ENCODE peak calls at places on chromosome 3, in seven cellular contexts. E is transverse colon, S is cardiac muscle cell, H is A549, J is heart right ventricle, B is A673, T is hepatocyte. W is an unnamed sample. For H3K4me1 and H3K9me3, the result is how much of the 10 kb centered on the place peaks cover.

GRCh38 chr3:53688989-53689388 is 157.2 kb downstream of the CHDH start:
- DNase-seq in E (no peak), S (no peak), H (no peak), J (no peak), B (no peak), T (no peak), W (no peak)

GRCh38 chr3:190552969-190553759 is 39.3 kb downstream of the IL1RAP start:
- DNase-seq in E (no peak), S (no peak), H (no peak), J (no peak), B (no peak), T (no peak), W (no peak)

GRCh38 chr3:148344522-148344921 is 353.2 kb upstream of the AGTR1 start:
- DNase-seq in E (no peak), S (no peak), H (no peak), J (no peak), B (no peak), T (no peak), W (no peak)

GRCh38 chr3:183514048-183514447 is 41.5 kb downstream of the KLHL6 start:
- DNase-seq in E (no peak), S (no peak), H (no peak), J (no peak), B (no peak), T (no peak), W (no peak)

GRCh38 chr3:182715006-182715405 is 78.3 kb upstream of the ATP11B start:
- DNase-seq in E (no peak), S (no peak), H (no peak), J (no peak), B (no peak), T (no peak), W (peak)

GRCh38 chr3:126666600-126667528 is 11.9 kb upstream of the TXNRD3 start:
- DNase-seq in E (no peak), S (no peak), H (no peak), J (no peak), B (no peak), T (no peak), W (no peak)

GRCh38 chr3:164604687-164605086 is 473.6 kb downstream of the SI start:
- DNase-seq in E (no peak), S (no peak), H (no peak), J (no peak), B (no peak), T (no peak), W (no peak)

GRCh38 chr3:8485141-8485840 is 16.3 kb upstream of the LMCD1 start:
- DNase-seq in E (no peak), S (no peak), H (no peak), J (no peak), B (no peak), T (no peak), W (no peak)

GRCh38 chr3:66812126-66812525 is 186.0 kb upstream of the KBTBD8 start:
- DNase-seq in E (no peak), S (peak), H (no peak), J (no peak), B (peak), T (no peak), W (no peak)

GRCh38 chr3:61562042-61562809 is 855 bp downstream of the PTPRG start:
- DNase-seq in E (peak), S (peak), H (peak), J (peak), B (no peak), T (peak), W (no peak)

GRCh38 chr3:188365978-188366698 is 212.2 kb downstream of the LPP start:
- DNase-seq in E (no peak), S (peak), H (no peak), J (no peak), B (no peak), T (no peak), W (no peak)

GRCh38 chr3:192851821-192852352 is 65.8 kb downstream of the MB21D2 start:
- DNase-seq in E (peak), S (peak), H (peak), J (peak), B (peak), T (peak), W (peak)

DNA sequence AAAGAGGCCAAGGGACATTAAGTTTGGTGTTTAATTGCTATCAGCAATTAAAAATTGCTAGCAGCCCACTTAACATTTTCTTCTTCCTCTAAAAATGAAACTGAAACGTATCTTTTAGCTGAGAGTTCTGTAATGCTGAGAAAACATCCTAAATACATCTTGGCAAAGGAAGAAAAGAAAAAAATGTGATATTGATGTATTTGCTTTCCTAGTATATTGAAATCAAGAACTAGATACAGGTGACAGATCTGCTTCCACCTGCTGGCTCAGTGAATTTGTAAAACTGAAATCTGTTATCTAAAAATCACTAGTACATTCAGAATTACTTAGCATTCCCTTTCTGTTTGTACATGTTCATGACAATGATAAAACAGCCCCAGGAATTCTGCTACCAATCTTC is 283.2 kb downstream of the ZBTB20 start:
- DNase-seq in E (no peak), S (no peak), H (no peak), J (no peak), B (no peak), T (no peak), W (no peak)
- H3K4me1 ChIP-seq in E (under half), S (under half), H (under half), J (under half), B (under half), T (under half), W (under half)

GRCh38 chr3:72296477-72297111 is 511.6 kb upstream of the PROK2 start:
- DNase-seq in E (no peak), S (no peak), H (no peak), J (no peak), B (no peak), T (no peak), W (no peak)
- H3K9me3 ChIP-seq in E (under half), S (under half), H (under half), J (under half), B (under half), T (under half), W (under half)

DNA sequence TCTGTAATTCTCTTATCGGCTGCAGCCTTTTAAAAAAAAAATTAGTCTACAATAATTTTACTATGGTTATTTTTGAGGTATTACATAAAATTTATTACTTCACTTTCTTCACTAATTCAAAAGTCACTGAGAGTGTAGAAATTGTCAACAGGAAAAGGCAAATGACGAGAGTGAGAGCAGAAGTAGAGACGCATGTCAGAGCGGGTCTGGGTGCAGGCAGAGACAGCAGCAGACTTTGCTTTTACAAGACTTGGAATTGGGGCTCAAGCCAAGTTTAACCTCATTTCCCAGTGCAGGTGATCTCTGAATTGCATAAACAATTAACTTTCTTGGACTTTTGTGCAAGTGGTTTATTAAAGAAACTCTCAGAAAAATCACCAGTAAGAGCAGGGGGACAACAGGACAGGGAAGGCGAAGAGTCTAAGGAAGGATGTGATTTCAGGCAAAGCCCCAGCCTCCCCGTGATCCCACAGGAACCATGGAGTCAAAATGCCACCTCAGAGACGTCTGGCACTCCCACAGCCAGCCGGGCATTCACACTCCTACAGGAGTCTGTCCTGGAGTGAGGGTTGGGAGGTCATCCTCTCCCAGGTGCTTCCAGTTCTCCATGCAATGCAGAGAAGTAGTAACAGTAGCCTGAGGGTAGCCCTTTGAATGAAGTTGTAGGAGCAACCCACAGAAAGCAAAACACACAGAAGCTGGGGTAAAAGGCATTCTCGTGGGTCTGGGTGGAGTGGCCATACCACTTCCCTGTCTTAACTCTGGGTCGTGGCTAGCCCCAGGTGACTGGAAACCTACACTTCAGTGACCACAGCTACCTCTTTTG is 274.0 kb upstream of the TGFBR2 start:
- DNase-seq in E (no peak), S (no peak), H (no peak), J (no peak), B (no peak), T (no peak), W (no peak)
- H3K27ac ChIP-seq in E (no peak), S (no peak), H (peak), J (no peak), B (no peak), T (no peak), W (no peak)

GRCh38 chr3:163306405-163306804 is 1771.9 kb downstream of the SI start:
- DNase-seq in E (no peak), S (no peak), H (no peak), J (no peak), B (no peak), T (no peak), W (no peak)
- H3K4me1 ChIP-seq in E (under half), S (under half), H (under half), J (under half), B (under half), T (under half), W (under half)

GRCh38 chr3:1272541-1273265 is 179.9 kb downstream of the CNTN6 start:
- DNase-seq in E (peak), S (no peak), H (no peak), J (no peak), B (peak), T (no peak), W (peak)

GRCh38 chr3:1275495-1275894 is 182.7 kb downstream of the CNTN6 start:
- DNase-seq in E (no peak), S (no peak), H (no peak), J (no peak), B (peak), T (peak), W (no peak)

GRCh38 chr3:1269808-1270207 is 177.0 kb downstream of the CNTN6 start:
- DNase-seq in E (no peak), S (no peak), H (no peak), J (no peak), B (no peak), T (no peak), W (no peak)
- H3K9me3 ChIP-seq in E (under half), S (under half), H (under half), J (under half), B (under half), T (under half), W (under half)

GRCh38 chr3:56787258-56787777 is 14.4 kb downstream of the ARHGEF3 start:
- DNase-seq in E (no peak), S (no peak), H (no peak), J (no peak), B (no peak), T (no peak), W (no peak)
- H3K27ac ChIP-seq in E (peak), S (no peak), H (no peak), J (peak), B (no peak), T (no peak), W (peak)

DNA sequence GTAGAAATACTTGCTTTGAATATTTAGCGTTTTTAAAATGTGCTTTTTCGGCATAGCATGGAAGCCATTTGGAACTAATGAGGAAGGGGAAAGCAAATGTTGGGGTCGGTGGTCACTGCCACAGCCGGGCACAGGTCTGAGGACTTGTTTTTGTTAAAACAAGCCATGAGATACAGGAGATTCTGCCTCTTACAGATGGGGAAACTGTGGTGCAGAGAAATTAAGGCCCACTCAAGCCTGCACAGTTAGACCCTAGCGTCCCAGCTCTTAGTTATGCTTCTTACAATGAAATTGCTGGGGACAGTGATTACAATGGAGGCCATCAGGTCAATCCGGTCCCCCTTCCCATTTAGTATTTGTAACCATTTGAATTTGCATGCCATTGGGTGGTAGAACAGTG is 2.5 kb upstream of the GPR171 start:
- DNase-seq in E (no peak), S (no peak), H (no peak), J (no peak), B (no peak), T (no peak), W (no peak)
- H3K4me1 ChIP-seq in E (under half), S (under half), H (under half), J (under half), B (under half), T (under half), W (under half)